ENCODE peak calls at places on chromosomes 1 and 21, in eight cellular contexts. J is left ventricle myocardium inferior; X is heart left ventricle; S is PC-9; K is heart right ventricle; E is H9; U is lower lobe of right lung; Q is CD8-positive, alpha-beta T cell. P is an unnamed sample.
A peak's percentile ranks its signal among the peaks of the same experiment; 100 is the strongest.

GRCh38 chr1:178916448-178917174 is 45.7 kb upstream of the ANGPTL1 start:
- DNase-seq in J (no peak), X (no peak), S (no peak), K (no peak), E (no peak), U (no peak), Q (no peak), P (no peak)

GRCh38 chr21:30605968-30606367 is 5.1 kb downstream of the KRTAP22-1 start:
- DNase-seq in J (no peak), X (no peak), S (no peak), K (no peak), E (peak; percentile 56), U (no peak), Q (no peak), P (no peak)

GRCh38 chr1:106037526-106037925 is 1018.9 kb upstream of the PRMT6 start:
- DNase-seq in J (no peak), X (no peak), S (no peak), K (no peak), E (no peak), U (no peak), Q (no peak), P (no peak)

GRCh38 chr1:44707959-44708831 is 22.8 kb downstream of the RNU5D-1 start:
- DNase-seq in J (no peak), X (no peak), S (peak; percentile 65), K (no peak), E (peak; percentile 56), U (no peak), Q (no peak), P (peak; percentile 25)

GRCh38 chr1:152034654-152035405 is 2.0 kb downstream of the S100A11 start:
- DNase-seq in J (no peak), X (peak; percentile 42), S (peak; percentile 90), K (peak; percentile 27), E (peak; percentile 77), U (no peak), Q (peak; percentile 65), P (peak; percentile 47)

GRCh38 chr1:73911849-73912248 is 286.1 kb downstream of the LRRIQ3 start:
- DNase-seq in J (no peak), X (no peak), S (no peak), K (no peak), E (no peak), U (no peak), Q (no peak), P (no peak)

GRCh38 chr1:23436520-23437354 is 12.2 kb upstream of the TCEA3 start:
- DNase-seq in J (no peak), X (no peak), S (no peak), K (no peak), E (peak; percentile 98), U (peak; percentile 81), Q (peak; percentile 56), P (no peak)

GRCh38 chr1:30880631-30881155 is 27.9 kb downstream of the SDC3 start:
- DNase-seq in J (no peak), X (no peak), S (no peak), K (no peak), E (no peak), U (no peak), Q (no peak), P (no peak)

GRCh38 chr1:210570116-210570515 is 241.4 kb downstream of the HHAT start:
- DNase-seq in J (no peak), X (no peak), S (no peak), K (no peak), E (no peak), U (no peak), Q (no peak), P (no peak)

GRCh38 chr1:155077346-155077745 is 1.3 kb upstream of the EFNA3 start:
- DNase-seq in J (no peak), X (no peak), S (peak; percentile 28), K (no peak), E (no peak), U (no peak), Q (no peak), P (no peak)

GRCh38 chr1:154992721-154993571 is 440 bp upstream of the LENEP start:
- DNase-seq in J (no peak), X (no peak), S (no peak), K (no peak), E (peak; percentile 62), U (peak; percentile 34), Q (no peak), P (no peak)

GRCh38 chr1:229596961-229597699 is 28.8 kb downstream of the TAF5L start:
- DNase-seq in J (peak; percentile 65), X (peak; percentile 82), S (no peak), K (peak; percentile 47), E (no peak), U (no peak), Q (no peak), P (peak; percentile 35)

GRCh38 chr1:223803211-223803610 is 42.5 kb downstream of the TP53BP2 start:
- DNase-seq in J (no peak), X (no peak), S (no peak), K (no peak), E (no peak), U (no peak), Q (no peak), P (no peak)

GRCh38 chr1:19643113-19643512 is 998 bp upstream of the NBL1 start:
- DNase-seq in J (no peak), X (no peak), S (peak; percentile 42), K (no peak), E (no peak), U (no peak), Q (peak; percentile 22), P (no peak)

GRCh38 chr21:39525129-39525528 is 73.4 kb downstream of the SH3BGR start:
- DNase-seq in J (peak; percentile 42), X (peak; percentile 49), S (no peak), K (no peak), E (no peak), U (peak; percentile 75), Q (no peak), P (no peak)

GRCh38 chr1:83764209-83764608 is 234.7 kb downstream of the TTLL7 start:
- DNase-seq in J (no peak), X (no peak), S (no peak), K (no peak), E (no peak), U (no peak), Q (no peak), P (no peak)

GRCh38 chr1:234515821-234516241 is 36.9 kb upstream of the TARBP1 start:
- DNase-seq in J (no peak), X (no peak), S (peak; percentile 81), K (no peak), E (no peak), U (no peak), Q (no peak), P (no peak)

DNA sequence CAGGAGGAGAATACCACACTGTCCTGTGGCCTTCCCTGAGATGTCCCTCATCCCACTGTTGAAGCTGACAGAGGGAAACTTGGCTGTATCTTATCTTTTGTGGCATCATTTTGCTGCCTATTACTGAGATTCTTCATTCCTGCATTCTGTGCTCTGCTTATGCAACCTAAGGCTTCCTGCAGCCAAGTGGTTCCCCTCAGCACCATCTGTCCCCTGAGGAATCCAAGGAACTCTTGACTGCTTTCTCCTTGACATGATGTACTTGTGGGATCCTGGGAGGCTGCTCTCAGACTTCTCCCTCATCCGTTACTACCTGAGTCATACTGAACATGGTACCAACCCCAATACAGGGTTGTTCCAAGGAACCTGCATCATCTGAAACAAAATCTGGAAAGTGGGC is 21.1 kb upstream of the RIMKLA start:
- DNase-seq in J (no peak), X (no peak), S (no peak), K (no peak), E (no peak), U (no peak), Q (no peak), P (no peak)
- H3K27ac ChIP-seq in J (no peak overlapping the region), X (no peak overlapping the region), S (no peak overlapping the region), K (no peak overlapping the region), E (no peak overlapping the region), U (no peak overlapping the region), Q (no peak overlapping the region), P (no peak overlapping the region)

DNA sequence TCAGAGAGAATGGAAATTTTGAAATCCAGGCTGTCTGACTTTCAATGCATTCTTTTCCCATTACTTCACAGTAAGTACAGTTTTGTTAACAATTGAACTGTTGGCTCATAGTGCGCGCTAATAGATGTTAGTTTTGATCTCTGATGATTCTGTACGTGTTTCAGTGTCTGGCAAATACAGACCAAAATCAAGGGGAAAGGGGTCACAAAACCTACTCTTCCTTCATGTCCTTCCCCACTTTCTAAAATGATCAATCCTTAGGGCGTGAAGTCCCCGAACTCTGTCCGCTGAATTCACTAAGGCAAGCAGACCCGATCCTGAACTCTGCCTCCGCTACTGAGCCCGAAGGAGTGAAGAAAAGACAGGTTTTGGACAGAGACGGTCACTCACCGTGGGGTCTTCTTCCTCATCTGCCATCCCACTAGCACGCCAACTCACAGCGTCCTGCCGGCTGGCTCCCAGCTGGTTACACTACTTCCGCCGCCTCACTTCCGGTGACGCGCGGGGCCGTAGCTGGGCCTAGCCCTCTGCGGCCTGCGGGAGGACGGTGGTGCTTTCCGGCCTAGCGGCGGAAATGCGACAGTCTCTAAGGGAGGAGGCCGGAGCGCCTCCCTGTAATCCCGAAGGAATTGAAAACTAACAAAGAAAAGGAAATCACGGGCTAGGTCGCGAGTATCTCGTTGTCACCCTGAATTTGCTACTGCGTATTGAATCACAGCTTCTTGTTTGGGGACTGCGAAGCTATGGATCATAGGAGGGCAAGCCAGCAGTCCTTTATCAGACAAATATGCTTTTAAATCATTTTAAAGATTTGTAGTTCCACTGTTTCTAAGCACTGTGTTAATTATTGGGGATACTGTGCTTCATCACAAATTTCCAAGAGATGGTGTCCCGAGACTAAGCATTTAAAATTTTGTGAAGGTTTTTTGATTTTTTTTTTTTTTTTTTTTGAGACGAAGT is at the start of gene TAF13:
- DNase-seq in J (peak; percentile 96), X (peak; percentile 98), S (peak; percentile 94), K (peak; percentile 95), E (peak; percentile 97), U (peak; percentile 97), Q (peak; percentile 85), P (peak; percentile 92)
- TF ChIP-seq CTCF in J (peak; percentile 58), X (peak; percentile 25), S (peak; percentile 46), K (no peak), E (peak; percentile 10), U (peak; percentile 23), Q (no peak), P (peak; percentile 25)

DNA sequence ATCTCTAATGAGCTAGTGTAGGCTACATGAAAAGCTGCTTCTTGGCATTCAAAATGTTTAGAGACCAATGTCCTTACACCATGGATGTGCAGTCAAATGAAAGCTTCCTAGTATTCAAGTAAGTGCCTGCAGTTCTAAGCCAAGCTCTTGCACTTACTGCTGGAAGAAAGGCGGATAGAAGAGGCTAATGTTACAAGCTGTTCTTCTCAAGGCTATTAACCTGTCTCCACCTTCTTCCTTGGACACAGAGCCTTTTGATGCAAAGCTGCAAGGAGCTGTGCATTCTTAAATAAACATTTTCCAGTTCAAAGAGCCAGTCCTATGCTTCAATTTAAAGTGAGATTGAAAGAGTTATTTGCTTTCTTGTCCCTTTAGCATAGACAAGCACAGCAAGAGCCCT is 167.9 kb upstream of the RUNX1 start:
- DNase-seq in J (no peak), X (no peak), S (no peak), K (no peak), E (no peak), U (no peak), Q (no peak), P (no peak)
- H3K4me1 ChIP-seq in J (peaks cover 6% of the 10 kb centered on the region), X (peaks cover 2% of the 10 kb centered on the region), S (peaks cover 49% of the 10 kb centered on the region), K (peaks cover 13% of the 10 kb centered on the region), E (no peaks in the 10 kb centered on the region), U (peaks cover under 1% of the 10 kb centered on the region), Q (peaks cover 5% of the 10 kb centered on the region), P (no peaks in the 10 kb centered on the region)

DNA sequence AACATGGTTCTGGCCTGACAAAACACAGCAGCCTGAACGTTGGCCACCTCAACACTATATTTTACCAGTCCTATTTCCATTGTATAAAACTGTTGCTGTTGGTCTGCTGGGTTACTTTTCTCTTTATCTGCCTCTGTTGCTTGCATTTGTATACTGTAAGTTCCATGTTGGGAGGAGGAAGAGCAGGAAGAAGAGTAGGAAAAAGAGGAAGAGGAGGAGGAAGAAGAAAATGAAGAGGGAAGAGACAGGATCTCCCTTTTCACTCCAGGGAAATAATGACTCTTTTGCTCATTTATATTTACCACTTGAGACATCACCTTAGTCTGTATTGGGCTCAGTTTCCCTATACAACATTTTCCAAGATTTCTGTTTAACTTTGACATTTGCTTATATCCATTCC is 134.2 kb downstream of the PTPRC start:
- DNase-seq in J (no peak), X (no peak), S (no peak), K (no peak), E (no peak), U (no peak), Q (no peak), P (no peak)
- H3K27ac ChIP-seq in J (no peak overlapping the region), X (no peak overlapping the region), S (no peak overlapping the region), K (no peak overlapping the region), E (no peak overlapping the region), U (no peak overlapping the region), Q (no peak overlapping the region), P (no peak overlapping the region)